ENCODE peak calls at places on chromosomes 1 and 21, in seven cellular contexts. One of them, this sample, is unnamed.

GRCh38 chr1:225494789-225495359 is 67.0 kb upstream of the LBR start:
- DNase-seq in fibroblast of mammary gland: no peak
- DNase-seq in astrocyte: no peak
- DNase-seq in A549: no peak
- DNase-seq in IMR-90: no peak
- DNase-seq in uterus: no peak
- DNase-seq in AG04450: no peak
- DNase-seq in this sample: no peak

GRCh38 chr1:117208580-117208979 is 2.1 kb downstream of the VTCN1 start:
- DNase-seq in fibroblast of mammary gland: no peak
- DNase-seq in astrocyte: no peak
- DNase-seq in A549: no peak
- DNase-seq in IMR-90: no peak
- DNase-seq in uterus: no peak
- DNase-seq in AG04450: no peak
- DNase-seq in this sample: no peak

GRCh38 chr1:93448292-93448982 is 519 bp downstream of the FNBP1L start:
- DNase-seq in fibroblast of mammary gland: peak
- DNase-seq in astrocyte: peak
- DNase-seq in A549: peak
- DNase-seq in IMR-90: no peak
- DNase-seq in uterus: peak
- DNase-seq in AG04450: no peak
- DNase-seq in this sample: no peak

GRCh38 chr1:159647616-159648015 is 60.0 kb downstream of the APCS start:
- DNase-seq in fibroblast of mammary gland: peak
- DNase-seq in astrocyte: no peak
- DNase-seq in A549: no peak
- DNase-seq in IMR-90: no peak
- DNase-seq in uterus: no peak
- DNase-seq in AG04450: no peak
- DNase-seq in this sample: no peak

GRCh38 chr1:153699116-153699515 is 20.6 kb downstream of the NPR1 start:
- DNase-seq in fibroblast of mammary gland: peak
- DNase-seq in astrocyte: no peak
- DNase-seq in A549: peak
- DNase-seq in IMR-90: peak
- DNase-seq in uterus: no peak
- DNase-seq in AG04450: no peak
- DNase-seq in this sample: no peak

GRCh38 chr1:54791880-54792522 is 9.1 kb downstream of the TTC22 start:
- DNase-seq in fibroblast of mammary gland: peak
- DNase-seq in astrocyte: no peak
- DNase-seq in A549: peak
- DNase-seq in IMR-90: peak
- DNase-seq in uterus: no peak
- DNase-seq in AG04450: no peak
- DNase-seq in this sample: peak

GRCh38 chr1:221264848-221265247 is 385.6 kb downstream of the HLX start:
- DNase-seq in fibroblast of mammary gland: peak
- DNase-seq in astrocyte: no peak
- DNase-seq in A549: no peak
- DNase-seq in IMR-90: no peak
- DNase-seq in uterus: no peak
- DNase-seq in AG04450: no peak
- DNase-seq in this sample: no peak

GRCh38 chr1:115107501-115108260 is 18.4 kb upstream of the TSPAN2 start:
- DNase-seq in fibroblast of mammary gland: peak
- DNase-seq in astrocyte: peak
- DNase-seq in A549: no peak
- DNase-seq in IMR-90: peak
- DNase-seq in uterus: no peak
- DNase-seq in AG04450: peak
- DNase-seq in this sample: no peak

GRCh38 chr1:59432531-59433439 is 135.9 kb downstream of the FGGY start:
- DNase-seq in fibroblast of mammary gland: no peak
- DNase-seq in astrocyte: no peak
- DNase-seq in A549: peak
- DNase-seq in IMR-90: no peak
- DNase-seq in uterus: no peak
- DNase-seq in AG04450: no peak
- DNase-seq in this sample: no peak

GRCh38 chr1:203686091-203686632 is 59.5 kb downstream of the ATP2B4 start:
- DNase-seq in fibroblast of mammary gland: no peak
- DNase-seq in astrocyte: no peak
- DNase-seq in A549: peak
- DNase-seq in IMR-90: peak
- DNase-seq in uterus: no peak
- DNase-seq in AG04450: no peak
- DNase-seq in this sample: no peak

GRCh38 chr1:156480411-156481192 is 20.0 kb downstream of the MEF2D start:
- DNase-seq in fibroblast of mammary gland: peak
- DNase-seq in astrocyte: no peak
- DNase-seq in A549: peak
- DNase-seq in IMR-90: peak
- DNase-seq in uterus: peak
- DNase-seq in AG04450: no peak
- DNase-seq in this sample: no peak

GRCh38 chr1:17125756-17126237 is 6.5 kb upstream of the PADI2 start:
- DNase-seq in fibroblast of mammary gland: peak
- DNase-seq in astrocyte: peak
- DNase-seq in A549: peak
- DNase-seq in IMR-90: peak
- DNase-seq in uterus: peak
- DNase-seq in AG04450: peak
- DNase-seq in this sample: peak

GRCh38 chr1:23544444-23545389 is 13.7 kb upstream of the E2F2 start:
- DNase-seq in fibroblast of mammary gland: peak
- DNase-seq in astrocyte: peak
- DNase-seq in A549: peak
- DNase-seq in IMR-90: peak
- DNase-seq in uterus: peak
- DNase-seq in AG04450: no peak
- DNase-seq in this sample: no peak

GRCh38 chr1:48916121-48917069 is 139.7 kb upstream of the BEND5 start:
- DNase-seq in fibroblast of mammary gland: peak
- DNase-seq in astrocyte: peak
- DNase-seq in A549: peak
- DNase-seq in IMR-90: peak
- DNase-seq in uterus: no peak
- DNase-seq in AG04450: no peak
- DNase-seq in this sample: peak

GRCh38 chr1:205962821-205963221 is 19.6 kb upstream of the SLC26A9 start:
- DNase-seq in fibroblast of mammary gland: no peak
- DNase-seq in astrocyte: no peak
- DNase-seq in A549: no peak
- DNase-seq in IMR-90: no peak
- DNase-seq in uterus: no peak
- DNase-seq in AG04450: no peak
- DNase-seq in this sample: no peak

GRCh38 chr1:227947678-227948492 is at the start of gene WNT9A:
- DNase-seq in fibroblast of mammary gland: peak
- DNase-seq in astrocyte: peak
- DNase-seq in A549: peak
- DNase-seq in IMR-90: peak
- DNase-seq in uterus: peak
- DNase-seq in AG04450: no peak
- DNase-seq in this sample: no peak

GRCh38 chr1:101483982-101484381 is 247.2 kb downstream of the S1PR1 start:
- DNase-seq in fibroblast of mammary gland: no peak
- DNase-seq in astrocyte: no peak
- DNase-seq in A549: no peak
- DNase-seq in IMR-90: no peak
- DNase-seq in uterus: no peak
- DNase-seq in AG04450: no peak
- DNase-seq in this sample: no peak

GRCh38 chr1:242477944-242478343 is 46.6 kb downstream of the PLD5 start:
- DNase-seq in fibroblast of mammary gland: no peak
- DNase-seq in astrocyte: no peak
- DNase-seq in A549: no peak
- DNase-seq in IMR-90: no peak
- DNase-seq in uterus: no peak
- DNase-seq in AG04450: no peak
- DNase-seq in this sample: no peak

GRCh38 chr1:59520194-59520593 is 223.3 kb downstream of the FGGY start:
- DNase-seq in fibroblast of mammary gland: peak
- DNase-seq in astrocyte: peak
- DNase-seq in A549: no peak
- DNase-seq in IMR-90: peak
- DNase-seq in uterus: peak
- DNase-seq in AG04450: no peak
- DNase-seq in this sample: no peak

GRCh38 chr1:208132287-208132882 is 111.8 kb downstream of the PLXNA2 start:
- DNase-seq in fibroblast of mammary gland: peak
- DNase-seq in astrocyte: peak
- DNase-seq in A549: peak
- DNase-seq in IMR-90: peak
- DNase-seq in uterus: peak
- DNase-seq in AG04450: no peak
- DNase-seq in this sample: peak

DNA sequence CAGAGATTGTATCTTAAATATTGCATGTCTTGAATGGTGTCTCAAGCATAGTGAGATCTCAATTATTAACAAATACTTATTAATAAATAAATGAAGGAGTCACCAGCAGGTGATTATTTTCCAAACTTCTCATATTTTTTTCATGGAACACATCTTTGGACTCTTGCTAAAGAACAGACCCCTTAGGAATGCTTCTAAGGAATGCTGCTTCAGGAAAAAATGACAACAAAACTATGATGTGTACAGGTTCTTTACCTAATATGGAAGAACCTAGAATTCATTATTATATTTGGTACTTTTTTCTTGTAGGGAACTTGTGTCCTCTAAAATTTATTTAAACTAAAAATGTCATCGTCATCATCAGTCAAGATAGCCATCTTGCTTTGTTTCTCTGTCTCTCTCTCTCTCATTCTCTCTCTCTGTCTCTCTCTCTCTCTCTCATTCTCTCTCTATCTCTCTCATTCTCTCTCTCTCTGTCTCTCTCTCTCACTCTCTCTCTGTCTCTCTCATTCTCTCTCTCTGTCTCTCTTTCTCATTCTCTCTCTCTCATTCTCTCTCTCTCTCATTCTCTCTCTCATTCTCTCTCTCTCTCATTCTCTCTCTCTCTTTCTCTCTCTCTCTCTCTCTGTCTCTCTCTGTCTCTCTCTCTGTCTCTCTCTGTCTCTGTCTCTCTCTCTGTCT is 63.0 kb upstream of the ETS2 start:
- DNase-seq in fibroblast of mammary gland: no peak
- DNase-seq in astrocyte: no peak
- DNase-seq in A549: no peak
- DNase-seq in IMR-90: no peak
- DNase-seq in uterus: no peak
- DNase-seq in AG04450: no peak
- DNase-seq in this sample: no peak
- TF ChIP-seq CTCF in fibroblast of mammary gland: no peak
- TF ChIP-seq CTCF in astrocyte: no peak
- TF ChIP-seq CTCF in A549: no peak
- TF ChIP-seq CTCF in IMR-90: no peak
- TF ChIP-seq CTCF in uterus: no peak
- TF ChIP-seq CTCF in AG04450: no peak
- TF ChIP-seq CTCF in this sample: no peak

DNA sequence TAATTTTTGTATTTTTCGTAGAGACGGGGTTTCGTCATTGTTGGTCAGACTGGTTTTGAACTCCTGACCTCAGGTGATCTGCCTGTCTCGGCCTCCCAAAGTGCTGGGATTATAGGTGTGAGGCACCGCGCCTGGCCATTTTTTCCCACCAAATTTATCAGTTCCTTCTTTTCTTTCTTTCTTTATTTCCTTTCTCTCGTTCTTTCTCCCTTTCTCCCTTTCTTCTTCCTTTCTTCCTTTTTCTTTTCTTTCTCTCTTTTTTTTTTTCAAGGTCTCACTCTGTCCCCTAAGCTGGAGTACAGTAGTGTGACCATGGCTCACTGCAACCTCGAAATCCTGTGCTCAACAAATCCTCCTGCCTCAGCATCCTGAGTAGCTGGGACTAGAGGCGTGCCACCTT is 26.4 kb downstream of the MFSD2A start:
- DNase-seq in fibroblast of mammary gland: no peak
- DNase-seq in astrocyte: no peak
- DNase-seq in A549: no peak
- DNase-seq in IMR-90: no peak
- DNase-seq in uterus: no peak
- DNase-seq in AG04450: no peak
- DNase-seq in this sample: no peak
- H3K4me3 ChIP-seq in fibroblast of mammary gland: no peak
- H3K4me3 ChIP-seq in astrocyte: no peak
- H3K4me3 ChIP-seq in A549: no peak
- H3K4me3 ChIP-seq in IMR-90: no peak
- H3K4me3 ChIP-seq in uterus: no peak
- H3K4me3 ChIP-seq in AG04450: no peak
- H3K4me3 ChIP-seq in this sample: no peak

DNA sequence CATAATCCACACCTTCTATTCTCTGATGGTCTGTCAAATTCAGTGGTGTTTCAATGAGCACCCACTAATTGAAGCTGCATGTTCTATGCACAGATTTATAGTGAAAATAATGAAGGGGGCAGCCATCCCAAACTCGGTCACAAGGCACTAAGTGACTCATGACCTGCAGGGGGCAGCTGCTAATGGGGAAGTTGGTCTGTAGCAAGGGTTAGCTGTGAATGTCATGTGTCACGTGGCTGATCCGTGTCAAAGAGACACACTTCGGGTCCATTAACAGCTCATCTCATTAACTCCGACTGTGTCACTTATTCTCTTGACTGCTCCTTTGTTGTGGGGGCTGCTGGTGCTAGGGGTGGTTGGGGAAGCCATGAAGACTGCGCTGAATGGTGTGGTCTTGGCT is 306.6 kb downstream of the PCP4 start:
- DNase-seq in fibroblast of mammary gland: no peak
- DNase-seq in astrocyte: no peak
- DNase-seq in A549: no peak
- DNase-seq in IMR-90: no peak
- DNase-seq in uterus: no peak
- DNase-seq in AG04450: no peak
- DNase-seq in this sample: no peak
- TF ChIP-seq CTCF in fibroblast of mammary gland: no peak
- TF ChIP-seq CTCF in astrocyte: no peak
- TF ChIP-seq CTCF in A549: no peak
- TF ChIP-seq CTCF in IMR-90: no peak
- TF ChIP-seq CTCF in uterus: no peak
- TF ChIP-seq CTCF in AG04450: no peak
- TF ChIP-seq CTCF in this sample: no peak

DNA sequence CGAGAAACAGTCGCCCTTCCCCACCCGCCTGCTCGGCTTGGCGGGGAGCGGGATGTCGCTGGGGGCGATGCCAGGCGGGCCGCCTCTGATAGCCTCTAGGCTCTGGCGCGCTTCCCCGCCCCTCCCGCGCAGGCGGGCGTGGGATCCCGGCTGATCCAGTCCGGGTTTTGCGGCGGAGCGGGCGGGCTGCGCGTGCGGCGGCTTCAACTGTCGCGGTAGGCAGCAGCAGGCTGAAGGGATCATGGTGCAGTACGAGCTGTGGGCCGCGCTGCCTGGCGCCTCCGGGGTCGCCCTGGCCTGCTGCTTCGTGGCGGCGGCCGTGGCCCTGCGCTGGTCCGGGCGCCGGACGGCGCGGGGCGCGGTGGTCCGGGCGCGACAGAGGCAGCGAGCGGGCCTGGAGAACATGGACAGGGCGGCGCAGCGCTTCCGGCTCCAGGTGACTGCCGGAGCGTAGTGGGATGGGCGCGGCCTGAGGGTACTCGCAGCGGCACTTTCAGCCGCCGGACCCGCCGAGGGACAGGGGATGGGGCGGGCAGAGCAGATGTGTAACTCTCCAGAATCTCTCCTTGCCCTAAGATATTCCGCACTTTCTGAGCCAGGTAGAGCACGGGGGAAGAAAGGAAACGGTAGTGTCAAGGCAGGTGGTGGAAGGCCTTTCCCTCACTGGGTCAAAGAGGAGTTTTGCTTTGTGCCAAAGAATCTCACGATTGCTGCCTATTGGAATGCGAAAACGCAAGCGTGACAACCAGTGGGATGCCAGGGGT is at the start of gene FAAH:
- DNase-seq in fibroblast of mammary gland: peak
- DNase-seq in astrocyte: peak
- DNase-seq in A549: no peak
- DNase-seq in IMR-90: no peak
- DNase-seq in uterus: peak
- DNase-seq in AG04450: no peak
- DNase-seq in this sample: no peak
- H3K4me3 ChIP-seq in fibroblast of mammary gland: peak
- H3K4me3 ChIP-seq in astrocyte: peak
- H3K4me3 ChIP-seq in A549: peak
- H3K4me3 ChIP-seq in IMR-90: peak
- H3K4me3 ChIP-seq in uterus: peak
- H3K4me3 ChIP-seq in AG04450: peak
- H3K4me3 ChIP-seq in this sample: peak